ENCODE peak calls at places on chromosomes 16 and 17, in six cellular contexts. M, O, Z, R, N and S are unnamed samples.

GRCh38 chr16:69105501-69106361 is at the start of gene HAS3:
- DNase-seq in M (peak; percentile 71), O (peak; percentile 81), Z (peak; percentile 24), R (peak; percentile 50), N (peak; percentile 34), S (peak; percentile 75)

GRCh38 chr17:34797724-34798123 is 163.5 kb downstream of the CCT6B start:
- DNase-seq in M (peak; percentile 58), O (no peak), Z (no peak), R (no peak), N (no peak), S (no peak)

GRCh38 chr17:50569592-50569991 is 9.1 kb downstream of the CACNA1G start:
- DNase-seq in M (no peak), O (no peak), Z (no peak), R (no peak), N (no peak), S (no peak)

GRCh38 chr16:47392114-47392513 is 68.7 kb downstream of the ITFG1 start:
- DNase-seq in M (no peak), O (no peak), Z (no peak), R (no peak), N (no peak), S (no peak)

GRCh38 chr16:69890114-69890890 is 60.8 kb upstream of the CLEC18A start:
- DNase-seq in M (no peak), O (no peak), Z (no peak), R (peak; percentile 49), N (no peak), S (peak; percentile 68)

GRCh38 chr16:58430718-58431117 is 38.4 kb downstream of the GINS3 start:
- DNase-seq in M (no peak), O (no peak), Z (no peak), R (no peak), N (no peak), S (no peak)

GRCh38 chr16:48632137-48632774 is 22.3 kb upstream of the N4BP1 start:
- DNase-seq in M (peak; percentile 44), O (no peak), Z (no peak), R (no peak), N (no peak), S (no peak)

GRCh38 chr16:51408357-51408756 is 257.3 kb upstream of the SALL1 start:
- DNase-seq in M (no peak), O (no peak), Z (no peak), R (no peak), N (peak; percentile 36), S (no peak)

GRCh38 chr16:89048871-89049422 is 44.7 kb upstream of the ACSF3 start:
- DNase-seq in M (no peak), O (peak; percentile 43), Z (no peak), R (peak; percentile 5), N (no peak), S (no peak)

GRCh38 chr16:49780436-49780835 is 75.5 kb downstream of the ZNF423 start:
- DNase-seq in M (no peak), O (no peak), Z (no peak), R (no peak), N (no peak), S (no peak)

GRCh38 chr17:72477529-72477928 is 356.7 kb downstream of the SOX9 start:
- DNase-seq in M (no peak), O (no peak), Z (no peak), R (no peak), N (no peak), S (peak; percentile 70)

GRCh38 chr17:56880133-56880532 is 33.7 kb downstream of the TRIM25 start:
- DNase-seq in M (no peak), O (no peak), Z (no peak), R (no peak), N (no peak), S (no peak)

GRCh38 chr16:31029272-31029671 is 4.1 kb upstream of the STX4 start:
- DNase-seq in M (no peak), O (no peak), Z (no peak), R (no peak), N (no peak), S (no peak)

GRCh38 chr17:62566996-62567578 is 60.4 kb upstream of the MRC2 start:
- DNase-seq in M (no peak), O (no peak), Z (no peak), R (no peak), N (no peak), S (no peak)

GRCh38 chr17:15462962-15463361 is 4.5 kb downstream of the CDRT4 start:
- DNase-seq in M (no peak), O (no peak), Z (no peak), R (no peak), N (no peak), S (no peak)

GRCh38 chr17:53818271-53818670 is 4.5 kb upstream of the KIF2B start:
- DNase-seq in M (no peak), O (no peak), Z (no peak), R (no peak), N (no peak), S (no peak)

GRCh38 chr16:88810166-88810867 is 1.4 kb downstream of the APRT start:
- DNase-seq in M (peak; percentile 81), O (no peak), Z (no peak), R (no peak), N (no peak), S (no peak)

GRCh38 chr16:53041196-53041977 is 11.3 kb downstream of the CHD9NB start:
- DNase-seq in M (no peak), O (no peak), Z (no peak), R (peak; percentile 90), N (peak; percentile 74), S (peak; percentile 33)

GRCh38 chr17:67474081-67474661 is 97.1 kb downstream of the PITPNC1 start:
- DNase-seq in M (peak; percentile 53), O (no peak), Z (peak; percentile 91), R (peak; percentile 26), N (no peak), S (no peak)

GRCh38 chr16:56102159-56102798 is 89.0 kb upstream of the GNAO1 start:
- DNase-seq in M (no peak), O (no peak), Z (no peak), R (peak; percentile 61), N (no peak), S (peak; percentile 12)

GRCh38 chr17:81481011-81481799 is 31.4 kb downstream of the ACTG1 start:
- DNase-seq in M (peak; percentile 72), O (peak; percentile 73), Z (no peak), R (peak; percentile 84), N (no peak), S (peak; percentile 57)

GRCh38 chr17:58377005-58377660 is 25.1 kb upstream of the SUPT4H1 start:
- DNase-seq in M (no peak), O (no peak), Z (no peak), R (no peak), N (peak; percentile 66), S (peak; percentile 64)

GRCh38 chr16:8254425-8254824 is 335.9 kb downstream of the TMEM114 start:
- DNase-seq in M (no peak), O (no peak), Z (no peak), R (no peak), N (no peak), S (no peak)

GRCh38 chr16:17211797-17212196 is 259.0 kb downstream of the XYLT1 start:
- DNase-seq in M (peak; percentile 59), O (no peak), Z (no peak), R (no peak), N (no peak), S (no peak)

GRCh38 chr17:62735027-62735651 is 73.0 kb downstream of the MARCHF10 start:
- DNase-seq in M (no peak), O (no peak), Z (no peak), R (no peak), N (no peak), S (no peak)

GRCh38 chr17:2542456-2542855 is 30.8 kb upstream of the METTL16 start:
- DNase-seq in M (no peak), O (no peak), Z (no peak), R (no peak), N (no peak), S (no peak)

GRCh38 chr16:54447606-54448440 is 161.2 kb upstream of the IRX3 start:
- DNase-seq in M (no peak), O (no peak), Z (peak; percentile 70), R (no peak), N (peak; percentile 65), S (no peak)

GRCh38 chr16:50998411-50998810 is 152.7 kb downstream of the SALL1 start:
- DNase-seq in M (no peak), O (no peak), Z (no peak), R (no peak), N (no peak), S (no peak)

GRCh38 chr17:40298726-40299125 is 10.3 kb upstream of the RARA start:
- DNase-seq in M (no peak), O (no peak), Z (no peak), R (no peak), N (no peak), S (no peak)

GRCh38 chr16:76634847-76635697 is 357.9 kb downstream of the CNTNAP4 start:
- DNase-seq in M (no peak), O (no peak), Z (no peak), R (no peak), N (no peak), S (no peak)

GRCh38 chr17:29723283-29724047 is 100.8 kb upstream of the CORO6 start:
- DNase-seq in M (no peak), O (no peak), Z (no peak), R (no peak), N (no peak), S (no peak)

GRCh38 chr16:383326-384020 is 1.7 kb upstream of the PGAP6 start:
- DNase-seq in M (peak; percentile 77), O (peak; percentile 71), Z (no peak), R (no peak), N (peak; percentile 34), S (peak; percentile 82)

GRCh38 chr17:45895304-45895968 is 1.1 kb downstream of the MAPT start:
- DNase-seq in M (peak; percentile 70), O (no peak), Z (no peak), R (peak; percentile 25), N (no peak), S (no peak)

GRCh38 chr16:30953511-30954124 is 3.9 kb upstream of the SETD1A start:
- DNase-seq in M (peak; percentile 82), O (peak; percentile 69), Z (no peak), R (no peak), N (no peak), S (peak; percentile 73)